ENCODE peak calls at places on chromosomes 1 and 21, in nine cellular contexts. W is A549, Y is transverse colon, L is stomach, M is suprapubic skin, S is K562, F is sigmoid colon, R is HepG2, A is H1. K is an unnamed sample.
A peak's percentile ranks its signal among the peaks of the same experiment; 100 is the strongest.

GRCh38 chr1:177998696-177999631 is 29.1 kb upstream of the SEC16B start:
- DNase-seq in R (no peak), F (no peak), A (no peak), M (no peak), S (no peak), Y (no peak), L (no peak), W (no peak), K (no peak)

GRCh38 chr1:185789846-185790735 is 55.9 kb downstream of the HMCN1 start:
- DNase-seq in M (no peak), S (no peak), F (no peak), W (no peak), R (no peak), A (no peak), L (no peak), Y (no peak), K (no peak)

GRCh38 chr1:20187813-20188454 is 1.6 kb upstream of the PLA2G2C start:
- DNase-seq in S (peak; percentile 95), M (no peak), Y (no peak), R (no peak), F (no peak), L (no peak), A (no peak), W (no peak), K (no peak)

GRCh38 chr1:80640978-80641377 is 1159.8 kb upstream of the ADGRL2 start:
- DNase-seq in R (no peak), L (no peak), W (no peak), S (no peak), F (no peak), A (no peak), M (no peak), Y (no peak), K (no peak)

GRCh38 chr1:31576743-31577455 is 584 bp downstream of the TINAGL1 start:
- DNase-seq in Y (no peak), A (peak; percentile 54), L (peak; percentile 61), R (no peak), M (no peak), S (no peak), W (no peak), F (peak; percentile 62), K (no peak)

GRCh38 chr1:26994020-26994745 is 691 bp downstream of the TRNP1 start:
- DNase-seq in L (no peak), R (no peak), A (peak; percentile 57), Y (no peak), M (no peak), S (peak; percentile 47), W (no peak), F (no peak), K (peak; percentile 50)

GRCh38 chr1:211386931-211387330 is 60.3 kb downstream of the TRAF5 start:
- DNase-seq in F (no peak), S (no peak), M (no peak), L (no peak), A (no peak), R (no peak), Y (no peak), W (no peak), K (no peak)

GRCh38 chr1:236850580-236850979 is 55.5 kb downstream of the MTR start:
- DNase-seq in L (no peak), M (no peak), A (no peak), R (no peak), W (no peak), F (no peak), Y (no peak), S (no peak), K (no peak)

GRCh38 chr1:110208916-110209650 is 1.0 kb upstream of the KCNC4 start:
- DNase-seq in W (no peak), A (no peak), F (no peak), L (no peak), Y (no peak), M (no peak), S (peak; percentile 23), R (no peak), K (no peak)

GRCh38 chr1:15035236-15035635 is 118.3 kb upstream of the TMEM51 start:
- DNase-seq in Y (no peak), L (no peak), F (no peak), M (no peak), R (no peak), A (no peak), W (no peak), S (no peak), K (no peak)

DNA sequence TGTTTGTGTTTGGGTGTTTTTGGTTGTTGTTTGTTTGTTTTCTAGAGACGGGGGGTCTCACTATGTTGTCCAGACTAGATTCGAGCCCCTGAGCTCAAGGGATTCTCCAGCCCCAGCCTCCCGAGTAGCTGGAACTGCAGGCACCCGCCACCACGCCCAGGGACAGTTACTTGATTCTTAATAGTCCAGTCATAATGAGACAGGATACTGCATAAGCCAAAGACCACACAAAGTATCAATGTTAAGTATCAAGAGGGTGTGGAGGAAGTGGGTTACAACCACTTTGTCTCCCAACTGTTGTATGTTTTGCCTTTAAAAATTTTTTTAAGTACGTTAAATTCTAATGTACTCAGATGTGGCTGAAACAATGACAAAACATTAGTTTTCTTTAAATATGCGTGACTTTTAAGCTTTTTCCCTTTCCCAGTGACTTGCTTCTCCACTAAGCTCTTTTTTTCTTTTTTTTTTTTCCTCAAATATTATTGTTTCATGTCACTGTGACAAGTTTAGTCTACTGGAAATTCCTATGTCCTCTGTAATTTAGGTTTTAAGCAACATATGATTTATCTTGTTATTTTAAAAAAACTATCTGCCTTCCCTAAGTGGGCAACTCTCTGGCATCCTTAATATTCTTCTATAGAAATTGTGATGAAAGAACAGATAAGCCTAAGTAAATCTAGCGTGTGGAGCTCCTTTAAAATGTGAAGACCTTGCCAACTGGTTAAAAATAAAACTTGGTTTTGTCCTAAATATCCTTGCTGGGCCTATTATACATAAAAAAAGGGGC is 56.1 kb upstream of the DPH5 start:
- DNase-seq in A (no peak), Y (no peak), W (no peak), S (no peak), M (no peak), R (no peak), F (no peak), L (no peak), K (no peak)
- TF ChIP-seq EP300 in A (no peak), Y (no peak), W (no peak), S (no peak), M (no peak), R (no peak), F (no peak), L (no peak), K (no peak)

GRCh38 chr1:206699626-206700025 is 14.9 kb downstream of the MAPKAPK2 start:
- DNase-seq in L (no peak), F (peak; percentile 83), Y (no peak), R (peak; percentile 74), W (no peak), S (no peak), M (no peak), A (no peak), K (peak; percentile 22)

GRCh38 chr1:206698011-206698410 is 13.3 kb downstream of the MAPKAPK2 start:
- DNase-seq in L (no peak), R (no peak), F (no peak), W (no peak), A (no peak), Y (no peak), S (no peak), M (no peak), K (no peak)

GRCh38 chr1:206696812-206697585 is 12.3 kb downstream of the MAPKAPK2 start:
- DNase-seq in F (peak; percentile 40), R (no peak), W (no peak), L (no peak), M (no peak), A (no peak), S (no peak), Y (no peak), K (no peak)

GRCh38 chr1:206700445-206701036 is 15.8 kb downstream of the MAPKAPK2 start:
- DNase-seq in Y (no peak), F (peak; percentile 53), M (no peak), A (no peak), R (no peak), L (no peak), W (no peak), S (no peak), K (no peak)

GRCh38 chr1:206698990-206699586 is 14.4 kb downstream of the MAPKAPK2 start:
- DNase-seq in R (no peak), L (no peak), A (no peak), F (peak; percentile 29), S (no peak), W (no peak), M (no peak), Y (no peak), K (no peak)
- H3K4me1 ChIP-seq in R (peaks cover 57% of the 10 kb centered on the region), L (peaks cover 95% of the 10 kb centered on the region), A (peaks cover 26% of the 10 kb centered on the region), F (no peaks in the 10 kb centered on the region), S (peaks cover 9% of the 10 kb centered on the region), W (peaks cover 35% of the 10 kb centered on the region), M (peaks cover 54% of the 10 kb centered on the region), Y (peaks cover 52% of the 10 kb centered on the region), K (peaks cover 6% of the 10 kb centered on the region)

DNA sequence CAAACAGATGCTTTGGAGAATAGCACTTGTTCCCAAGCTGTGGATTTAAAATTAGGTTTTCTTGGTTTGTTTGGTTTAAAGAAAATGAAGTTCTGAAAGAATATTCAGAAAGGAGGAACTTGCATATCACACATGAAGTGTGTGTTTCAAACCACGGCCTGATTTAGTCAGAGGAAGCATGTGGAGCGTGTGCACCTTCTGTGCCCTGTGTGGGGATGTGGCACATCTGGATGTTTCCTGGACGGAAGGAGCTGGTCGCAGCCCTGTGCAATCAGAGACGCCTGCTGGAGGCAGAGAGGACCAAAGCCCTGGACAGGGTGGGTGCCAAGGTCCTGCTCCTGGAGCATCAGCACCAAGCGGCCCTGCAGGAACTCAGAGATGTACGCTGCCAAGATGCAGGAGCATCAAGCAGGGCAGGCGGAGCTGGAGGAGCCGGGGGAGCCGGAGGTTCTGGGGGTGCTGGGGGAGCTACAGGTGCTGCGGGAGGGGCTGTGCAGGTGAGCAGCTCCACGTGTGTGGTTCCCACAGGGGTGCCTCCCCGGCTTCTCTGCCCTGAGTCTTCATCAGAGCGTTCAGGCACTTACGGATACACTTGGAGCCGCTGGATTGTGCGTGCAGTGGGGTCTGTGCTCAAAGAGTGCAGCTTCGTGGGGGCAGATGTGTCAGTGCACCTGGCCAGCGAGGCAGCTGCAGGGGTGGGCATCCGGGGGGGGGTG is 45.7 kb downstream of the PCNT start:
- DNase-seq in S (no peak), W (no peak), Y (no peak), R (no peak), F (no peak), L (no peak), M (no peak), A (no peak), K (no peak)
- H3K4me3 ChIP-seq in S (no peak overlapping the region), W (no peak overlapping the region), Y (no peak overlapping the region), R (no peak overlapping the region), F (no peak overlapping the region), L (no peak overlapping the region), M (no peak overlapping the region), A (no peak overlapping the region), K (no peak overlapping the region)

DNA sequence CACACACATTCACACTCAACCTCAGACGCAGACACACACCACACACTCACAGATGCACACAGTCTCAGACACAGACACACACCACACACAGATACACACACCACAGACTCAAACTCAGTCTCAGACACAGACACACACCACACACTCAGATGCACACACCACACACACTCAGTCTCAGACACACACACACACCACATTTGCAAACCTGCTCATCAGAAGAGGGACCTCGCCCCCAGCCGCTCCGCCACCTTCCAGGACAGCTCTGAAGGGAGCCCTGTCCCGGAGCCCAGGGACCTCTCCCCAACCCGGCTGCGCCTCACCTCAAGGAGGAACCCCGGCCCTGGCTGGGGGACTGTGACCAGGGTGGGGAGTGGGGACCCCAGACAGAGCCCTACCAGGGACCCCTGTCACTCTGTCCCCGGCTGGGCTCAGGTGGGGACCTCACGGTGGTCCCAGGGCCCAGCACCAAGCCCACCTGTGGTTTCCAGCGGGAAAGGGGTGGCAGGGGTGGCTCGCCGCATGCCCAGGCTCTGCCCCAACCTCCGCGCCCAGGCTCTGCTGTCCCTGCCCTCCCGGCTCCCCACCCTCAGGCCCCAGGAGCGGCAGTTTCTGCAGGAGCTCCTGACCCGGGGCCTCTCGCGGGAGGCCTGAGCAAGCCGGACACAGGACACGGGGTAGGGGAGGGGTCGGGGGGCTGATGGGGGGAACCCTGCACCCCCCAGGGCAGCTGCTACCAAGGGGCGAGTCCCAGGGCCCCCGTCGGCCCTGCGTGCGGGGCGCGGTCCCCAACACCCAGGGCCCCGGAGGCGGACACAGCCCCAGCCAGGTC is 701 bp upstream of the COL6A2 start:
- DNase-seq in S (no peak), F (peak; percentile 76), A (peak; percentile 53), L (peak; percentile 24), W (no peak), R (no peak), Y (peak; percentile 8), M (no peak), K (peak; percentile 37)
- TF ChIP-seq EP300 in S (no peak), F (no peak), A (no peak), L (no peak), W (no peak), R (no peak), Y (no peak), M (no peak), K (no peak)

K was measured in ovary.